ENCODE peak calls at places on chromosomes 1 and 21, in nine cellular contexts. S is psoas muscle; E is activated B cell treated with CpG ODN at 0.5 μM for 24 hours; U is gastrocnemius medialis; I is progenitor cell of endocrine pancreas; B is endothelial cell; L is neural crest cell; T is fibroblast of lung; Y is CD4-positive, alpha-beta T cell. A is an unnamed sample.

GRCh38 chr1:177045156-177045555 is 119.4 kb downstream of the ASTN1 start:
- DNase-seq in S (no peak), E (no peak), U (no peak), I (no peak), B (no peak), L (no peak), T (no peak), Y (no peak), A (no peak)

GRCh38 chr1:163201906-163202305 is 810 bp downstream of the RGS5 start:
- DNase-seq in S (no peak), E (no peak), U (no peak), I (no peak), B (no peak), L (no peak), T (no peak), Y (no peak), A (no peak)

GRCh38 chr1:9149837-9150581 is 21.1 kb upstream of the GPR157 start:
- DNase-seq in S (no peak), E (no peak), U (no peak), I (no peak), B (no peak), L (no peak), T (peak), Y (no peak), A (no peak)

GRCh38 chr1:63794927-63795326 is 21.1 kb downstream of the ROR1 start:
- DNase-seq in S (no peak), E (no peak), U (no peak), I (no peak), B (no peak), L (no peak), T (peak), Y (no peak), A (no peak)

GRCh38 chr1:29238601-29238964 is 2.3 kb downstream of the PTPRU start:
- DNase-seq in S (no peak), E (no peak), U (no peak), I (no peak), B (no peak), L (no peak), T (no peak), Y (no peak), A (no peak)

GRCh38 chr1:64038119-64038518 is 165.3 kb upstream of the UBE2U start:
- DNase-seq in S (no peak), E (no peak), U (no peak), I (no peak), B (no peak), L (no peak), T (peak), Y (no peak), A (no peak)

GRCh38 chr1:201562659-201563405 is 23.9 kb downstream of the NAV1 start:
- DNase-seq in S (no peak), E (no peak), U (no peak), I (no peak), B (no peak), L (no peak), T (peak), Y (no peak), A (no peak)

GRCh38 chr1:90580176-90580575 is 136.9 kb downstream of the BARHL2 start:
- DNase-seq in S (no peak), E (no peak), U (no peak), I (no peak), B (no peak), L (no peak), T (no peak), Y (no peak), A (no peak)

GRCh38 chr1:30378991-30379581 is 344.3 kb downstream of the MATN1 start:
- DNase-seq in S (no peak), E (no peak), U (no peak), I (no peak), B (no peak), L (peak), T (peak), Y (no peak), A (no peak)

GRCh38 chr1:27555700-27556424 is 48.1 kb downstream of the AHDC1 start:
- DNase-seq in S (peak), E (peak), U (no peak), I (no peak), B (no peak), L (no peak), T (no peak), Y (peak), A (no peak)

GRCh38 chr1:2208309-2209239 is 14.0 kb upstream of the FAAP20 start:
- DNase-seq in S (peak), E (no peak), U (no peak), I (no peak), B (no peak), L (no peak), T (peak), Y (no peak), A (no peak)

GRCh38 chr1:7317888-7318287 is 453.2 kb upstream of the VAMP3 start:
- DNase-seq in S (no peak), E (no peak), U (no peak), I (no peak), B (no peak), L (no peak), T (no peak), Y (no peak), A (no peak)

GRCh38 chr1:32775640-32776337 is 41.4 kb downstream of the YARS1 start:
- DNase-seq in S (peak), E (no peak), U (no peak), I (no peak), B (no peak), L (no peak), T (peak), Y (no peak), A (no peak)

GRCh38 chr1:177629526-177629925 is 340.3 kb downstream of the SEC16B start:
- DNase-seq in S (no peak), E (no peak), U (no peak), I (no peak), B (no peak), L (no peak), T (peak), Y (no peak), A (no peak)

GRCh38 chr1:1402081-1402900 is 3.2 kb upstream of the CCNL2 start:
- DNase-seq in S (peak), E (no peak), U (no peak), I (no peak), B (peak), L (peak), T (peak), Y (no peak), A (no peak)

GRCh38 chr21:46559291-46559983 is 45.4 kb downstream of the S100B start:
- DNase-seq in S (no peak), E (no peak), U (no peak), I (no peak), B (peak), L (no peak), T (no peak), Y (peak), A (peak)

GRCh38 chr1:3186526-3186921 is 117.5 kb downstream of the PRDM16 start:
- DNase-seq in S (peak), E (no peak), U (no peak), I (no peak), B (no peak), L (peak), T (peak), Y (no peak), A (no peak)

GRCh38 chr1:234621657-234622335 is 11.8 kb upstream of the IRF2BP2 start:
- DNase-seq in S (no peak), E (no peak), U (no peak), I (no peak), B (no peak), L (no peak), T (peak), Y (no peak), A (no peak)

GRCh38 chr1:6852136-6852890 is 67.1 kb downstream of the CAMTA1 start:
- DNase-seq in S (no peak), E (no peak), U (no peak), I (no peak), B (no peak), L (no peak), T (no peak), Y (no peak), A (no peak)

GRCh38 chr1:209863766-209864485 is 36.2 kb downstream of the UTP25 start:
- DNase-seq in S (no peak), E (no peak), U (no peak), I (no peak), B (no peak), L (no peak), T (no peak), Y (no peak), A (no peak)

GRCh38 chr1:179493323-179493722 is 82.4 kb downstream of the NPHS2 start:
- DNase-seq in S (no peak), E (no peak), U (no peak), I (no peak), B (no peak), L (no peak), T (peak), Y (no peak), A (no peak)

GRCh38 chr21:16773206-16773605 is 739.6 kb upstream of the CXADR start:
- DNase-seq in S (no peak), E (no peak), U (no peak), I (no peak), B (no peak), L (no peak), T (peak), Y (no peak), A (no peak)

GRCh38 chr1:27979151-27979858 is 19.5 kb downstream of the XKR8 start:
- DNase-seq in S (no peak), E (no peak), U (no peak), I (no peak), B (no peak), L (no peak), T (peak), Y (no peak), A (no peak)

GRCh38 chr1:113793878-113794834 is 18.1 kb downstream of the RSBN1 start:
- DNase-seq in S (no peak), E (no peak), U (no peak), I (no peak), B (no peak), L (no peak), T (no peak), Y (no peak), A (no peak)

GRCh38 chr1:41366428-41367101 is 5.3 kb downstream of the FOXO6 start:
- DNase-seq in S (peak), E (no peak), U (no peak), I (no peak), B (no peak), L (no peak), T (no peak), Y (peak), A (peak)

GRCh38 chr1:120179420-120180348 is 3.4 kb upstream of the SEC22B start:
- DNase-seq in S (no peak), E (peak), U (no peak), I (no peak), B (no peak), L (no peak), T (peak), Y (no peak), A (no peak)

GRCh38 chr1:208614610-208615009 is 370.4 kb upstream of the PLXNA2 start:
- DNase-seq in S (no peak), E (no peak), U (no peak), I (no peak), B (no peak), L (no peak), T (no peak), Y (no peak), A (no peak)

GRCh38 chr1:208536176-208536575 is 292.0 kb upstream of the PLXNA2 start:
- DNase-seq in S (no peak), E (no peak), U (no peak), I (no peak), B (no peak), L (no peak), T (no peak), Y (no peak), A (no peak)

GRCh38 chr21:33377221-33377620 is 26.0 kb upstream of the IFNGR2 start:
- DNase-seq in S (no peak), E (no peak), U (no peak), I (no peak), B (no peak), L (no peak), T (no peak), Y (no peak), A (no peak)

GRCh38 chr1:3717041-3717714 is 35.1 kb upstream of the CCDC27 start:
- DNase-seq in S (no peak), E (no peak), U (no peak), I (no peak), B (no peak), L (no peak), T (no peak), Y (no peak), A (no peak)

GRCh38 chr21:36195613-36196012 is 39.0 kb downstream of the DOP1B start:
- DNase-seq in S (no peak), E (no peak), U (no peak), I (no peak), B (no peak), L (no peak), T (peak), Y (no peak), A (no peak)

GRCh38 chr21:36203603-36203889 is 46.9 kb downstream of the DOP1B start:
- DNase-seq in S (no peak), E (no peak), U (peak), I (no peak), B (no peak), L (no peak), T (peak), Y (no peak), A (no peak)

GRCh38 chr21:36199021-36199420 is 42.4 kb downstream of the DOP1B start:
- DNase-seq in S (no peak), E (no peak), U (no peak), I (no peak), B (no peak), L (no peak), T (no peak), Y (no peak), A (no peak)

GRCh38 chr21:36202721-36203602 is 46.3 kb downstream of the DOP1B start:
- DNase-seq in S (no peak), E (no peak), U (no peak), I (no peak), B (no peak), L (no peak), T (peak), Y (no peak), A (no peak)

GRCh38 chr21:36200089-36200561 is 43.5 kb downstream of the DOP1B start:
- DNase-seq in S (peak), E (no peak), U (peak), I (no peak), B (no peak), L (no peak), T (no peak), Y (no peak), A (no peak)
- TF ChIP-seq CTCF in S (no peak), E (no peak), U (no peak), I (no peak), B (no peak), L (no peak), T (no peak), Y (no peak), A (no peak)

GRCh38 chr1:194159941-194160340 is 973.5 kb upstream of the B3GALT2 start:
- DNase-seq in S (no peak), E (no peak), U (no peak), I (no peak), B (no peak), L (no peak), T (peak), Y (no peak), A (no peak)
- TF ChIP-seq CTCF in S (no peak), E (no peak), U (no peak), I (peak), B (no peak), L (no peak), T (no peak), Y (no peak), A (peak)

GRCh38 chr1:161491472-161491871 is 13.8 kb upstream of the FCGR2A start:
- DNase-seq in S (no peak), E (no peak), U (no peak), I (no peak), B (no peak), L (no peak), T (no peak), Y (no peak), A (no peak)
- TF ChIP-seq CTCF in S (no peak), E (no peak), U (no peak), I (no peak), B (no peak), L (no peak), T (no peak), Y (no peak), A (no peak)

DNA sequence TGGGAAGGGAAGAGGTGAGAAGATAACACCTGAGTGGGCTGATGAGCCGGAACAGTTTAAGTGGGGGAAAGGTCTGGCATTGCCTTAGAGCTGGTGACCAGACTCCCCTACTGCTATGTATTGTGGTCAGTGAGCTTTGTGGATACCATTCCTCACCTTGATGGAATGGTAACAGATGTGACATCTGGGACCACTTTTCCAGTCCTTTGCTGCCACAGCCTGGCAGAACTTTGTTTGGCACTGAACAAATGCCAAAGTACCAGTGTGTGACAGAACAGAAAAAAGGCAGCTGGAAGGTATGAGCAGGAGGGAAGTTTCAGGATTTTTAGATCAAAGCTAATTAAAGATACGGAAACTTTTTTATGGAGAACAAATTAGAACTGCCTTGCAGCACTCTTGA is 6.2 kb downstream of the MED8 start:
- DNase-seq in S (no peak), E (no peak), U (no peak), I (no peak), B (no peak), L (no peak), T (no peak), Y (no peak), A (no peak)
- TF ChIP-seq CTCF in S (peak), E (no peak), U (no peak), I (peak), B (no peak), L (peak), T (no peak), Y (no peak), A (peak)